ENCODE peak calls at places on chromosomes 13 and 19, in five cellular contexts. T is upper lobe of left lung, N is A673, I is H9, E is kidney. V is an unnamed sample.

GRCh38 chr13:26961890-26962615 is 201.5 kb upstream of the GPR12 start:
- DNase-seq in T (peak; percentile 72), I (no peak), E (no peak), N (no peak), V (no peak)

GRCh38 chr13:27926644-27927434 is 7.0 kb downstream of the PDX1 start:
- DNase-seq in I (peak; percentile 60), E (no peak), N (no peak), T (peak; percentile 40), V (no peak)

GRCh38 chr19:6239871-6240676 is 39.7 kb downstream of the MLLT1 start:
- DNase-seq in I (no peak), T (no peak), E (no peak), N (no peak), V (peak; percentile 24)

GRCh38 chr13:48403151-48403631 is 9.7 kb downstream of the LPAR6 start:
- DNase-seq in I (no peak), N (peak; percentile 6), T (no peak), E (no peak), V (no peak)

GRCh38 chr19:44777715-44778347 is at the start of gene CBLC:
- DNase-seq in N (no peak), T (peak; percentile 82), E (peak; percentile 93), I (peak; percentile 97), V (peak; percentile 97)

GRCh38 chr19:48121909-48122371 is 11.3 kb upstream of the PLA2G4C start:
- DNase-seq in T (no peak), E (no peak), I (no peak), N (peak; percentile 55), V (no peak)

GRCh38 chr13:112200200-112200599 is 133.3 kb downstream of the SOX1 start:
- DNase-seq in I (no peak), T (peak; percentile 45), E (no peak), N (no peak), V (no peak)

GRCh38 chr19:35935911-35936737 is at the start of gene LRFN3:
- DNase-seq in E (peak; percentile 86), N (peak; percentile 90), I (peak; percentile 77), T (peak; percentile 93), V (no peak)

GRCh38 chr19:30373593-30373992 is 1.4 kb downstream of the ZNF536 start:
- DNase-seq in E (no peak), I (peak; percentile 81), N (no peak), T (peak; percentile 47), V (no peak)

GRCh38 chr13:58906329-58907007 is 1257.3 kb downstream of the DIAPH3 start:
- DNase-seq in I (peak; percentile 31), T (no peak), E (no peak), N (no peak), V (no peak)

GRCh38 chr13:93685900-93686299 is 459.3 kb downstream of the GPC6 start:
- DNase-seq in N (no peak), E (no peak), I (no peak), T (no peak), V (no peak)

GRCh38 chr13:68056816-68057710 is 826.9 kb upstream of the PCDH9 start:
- DNase-seq in E (peak; percentile 29), N (no peak), T (no peak), I (no peak), V (peak; percentile 70)

GRCh38 chr13:102317593-102317992 is 84.3 kb downstream of the FGF14 start:
- DNase-seq in T (no peak), N (no peak), I (no peak), E (peak; percentile 87), V (no peak)

GRCh38 chr19:58001895-58002369 is 688 bp downstream of the ZNF606 start:
- DNase-seq in T (no peak), N (peak; percentile 50), I (no peak), E (no peak), V (no peak)

GRCh38 chr19:58007285-58007684 is 4.7 kb upstream of the ZNF606 start:
- DNase-seq in N (peak; percentile 23), T (no peak), I (peak; percentile 49), E (no peak), V (no peak)

GRCh38 chr19:58003153-58003828 is 671 bp upstream of the ZNF606 start:
- DNase-seq in E (no peak), T (no peak), N (peak; percentile 52), I (peak; percentile 36), V (no peak)

GRCh38 chr19:58000677-58001076 is 1.9 kb downstream of the ZNF606 start:
- DNase-seq in I (no peak), E (no peak), N (no peak), T (no peak), V (no peak)

GRCh38 chr19:58002384-58003152 is at the start of gene ZNF606:
- DNase-seq in I (peak; percentile 86), T (peak; percentile 98), N (peak; percentile 92), E (peak; percentile 96), V (peak; percentile 82)
- H3K9me3 ChIP-seq in I (peaks cover 20% of the 10 kb centered on the region), T (peaks cover 60% of the 10 kb centered on the region), N (peaks cover 59% of the 10 kb centered on the region), E (peaks cover 3% of the 10 kb centered on the region), V (peaks cover 19% of the 10 kb centered on the region)

GRCh38 chr19:57099199-57099661 is 20.6 kb upstream of the USP29 start:
- DNase-seq in I (peak; percentile 65), N (peak; percentile 77), T (peak; percentile 93), E (peak; percentile 83), V (no peak)

GRCh38 chr19:57106646-57107235 is 13.0 kb upstream of the USP29 start:
- DNase-seq in N (no peak), I (no peak), E (no peak), T (no peak), V (no peak)

GRCh38 chr19:57105976-57106610 is 13.7 kb upstream of the USP29 start:
- DNase-seq in I (no peak), T (peak; percentile 56), N (no peak), E (no peak), V (no peak)

GRCh38 chr19:57103573-57104277 is 16.1 kb upstream of the USP29 start:
- DNase-seq in E (no peak), N (peak; percentile 83), T (no peak), I (peak; percentile 31), V (no peak)
- H3K9me3 ChIP-seq in E (no peaks in the 10 kb centered on the region), N (peaks cover 8% of the 10 kb centered on the region), T (peaks cover 5% of the 10 kb centered on the region), I (peaks cover 10% of the 10 kb centered on the region), V (peaks cover 7% of the 10 kb centered on the region)

GRCh38 chr13:44086389-44086788 is 206.7 kb downstream of the LACC1 start:
- DNase-seq in I (no peak), E (no peak), T (no peak), N (no peak), V (no peak)
- H3K9me3 ChIP-seq in I (no peaks in the 10 kb centered on the region), E (no peaks in the 10 kb centered on the region), T (no peaks in the 10 kb centered on the region), N (no peaks in the 10 kb centered on the region), V (no peaks in the 10 kb centered on the region)

GRCh38 chr19:8811315-8812172 is 20.6 kb downstream of the ZNF558 start:
- DNase-seq in T (no peak), I (no peak), E (no peak), N (no peak), V (no peak)
- H3K9me3 ChIP-seq in T (peaks cover 100% of the 10 kb centered on the region), I (peaks cover 90% of the 10 kb centered on the region), E (peaks cover 94% of the 10 kb centered on the region), N (peaks cover 87% of the 10 kb centered on the region), V (peaks cover 57% of the 10 kb centered on the region)

GRCh38 chr19:31698352-31698751 is 349.1 kb upstream of the TSHZ3 start:
- DNase-seq in N (no peak), T (no peak), E (no peak), I (no peak), V (no peak)
- H3K9me3 ChIP-seq in N (no peaks in the 10 kb centered on the region), T (peaks cover 5% of the 10 kb centered on the region), E (peaks cover 6% of the 10 kb centered on the region), I (no peaks in the 10 kb centered on the region), V (no peaks in the 10 kb centered on the region)

V was measured in RWPE2.